ENCODE peak calls at places on chromosome 4, in ten cellular contexts. N is HS-5; G is adrenal gland; S is activated CD8-positive, alpha-beta memory T cell treated with anti-CD3 and anti-CD28 coated beads for 48 hours; K is tibial nerve; X is kidney epithelial cell; R is anterior cingulate cortex; F is astrocyte of the hippocampus; P is heart right ventricle; O is stimulated activated CD4-positive, alpha-beta T cell treated with anti-CD3 and anti-CD28 coated beads, Interleukin-1b, Interleukin-23, amount 100 ng/mL, for 24 hours. U is an unnamed sample.

GRCh38 chr4:88007304-88008132 is at the start of gene PKD2:
- DNase-seq in P (peak), G (peak), O (peak), X (no peak), K (peak), S (peak), N (no peak), F (peak), R (peak), U (peak)

GRCh38 chr4:8821151-8821950 is 50.3 kb downstream of the HMX1 start:
- DNase-seq in R (no peak), N (no peak), X (no peak), K (no peak), O (no peak), G (no peak), F (no peak), P (no peak), S (no peak), U (no peak)

GRCh38 chr4:8274772-8275241 is 5.3 kb downstream of the HTRA3 start:
- DNase-seq in F (peak), P (peak), X (no peak), K (peak), G (peak), O (no peak), R (peak), N (peak), S (no peak), U (no peak)

GRCh38 chr4:91734682-91735081 is 569.1 kb upstream of the GRID2 start:
- DNase-seq in G (no peak), X (no peak), F (no peak), P (no peak), S (no peak), K (no peak), N (no peak), R (no peak), O (no peak), U (no peak)

GRCh38 chr4:82718067-82718935 is 80.3 kb downstream of the SCD5 start:
- DNase-seq in P (no peak), K (peak), N (no peak), F (peak), O (no peak), G (peak), X (no peak), R (no peak), S (no peak), U (no peak)

GRCh38 chr4:67713531-67714247 is 12.7 kb upstream of the UBA6 start:
- DNase-seq in N (peak), P (no peak), G (no peak), K (no peak), O (no peak), F (peak), X (no peak), R (no peak), S (no peak), U (no peak)

GRCh38 chr4:73869130-73870055 is at the start of gene CXCL1:
- DNase-seq in K (no peak), N (no peak), O (no peak), R (no peak), X (no peak), S (no peak), F (peak), P (peak), G (no peak), U (no peak)

GRCh38 chr4:22634541-22635181 is 58.1 kb upstream of the GBA3 start:
- DNase-seq in S (no peak), K (no peak), N (no peak), R (no peak), X (no peak), F (no peak), P (no peak), G (no peak), O (no peak), U (no peak)

GRCh38 chr4:14566518-14566917 is 435.8 kb upstream of the CPEB2 start:
- DNase-seq in K (no peak), S (no peak), F (peak), N (peak), X (no peak), G (no peak), O (no peak), P (no peak), R (no peak), U (no peak)

GRCh38 chr4:101977096-101977495 is 186.6 kb downstream of the BANK1 start:
- DNase-seq in O (no peak), S (no peak), X (peak), K (no peak), G (peak), F (peak), P (no peak), R (peak), N (peak), U (no peak)

GRCh38 chr4:173590697-173591096 is 60.7 kb upstream of the HAND2 start:
- DNase-seq in F (no peak), G (no peak), P (peak), S (no peak), R (no peak), K (no peak), N (no peak), O (no peak), X (no peak), U (no peak)

GRCh38 chr4:53908661-53909078 is 155.7 kb downstream of the CHIC2 start:
- DNase-seq in F (peak), O (no peak), X (peak), P (peak), S (no peak), N (peak), G (peak), K (peak), R (peak), U (peak)

GRCh38 chr4:7381221-7381889 is 53.4 kb downstream of the PSAPL1 start:
- DNase-seq in O (no peak), K (no peak), F (no peak), R (no peak), S (no peak), N (no peak), X (no peak), P (no peak), G (no peak), U (no peak)

U was measured in NCI-H1436.